ENCODE peak calls at places on chromosomes 5 and 9, in four cellular contexts. K is neuronal stem cell, W is H9, F is H1. I is an unnamed sample.
A peak's percentile ranks its signal among the peaks of the same experiment; 100 is the strongest.

GRCh38 chr5:96572864-96573512 is 89.2 kb upstream of the CAST start:
- DNase-seq in F (no peak), W (no peak), K (no peak), I (peak; percentile 96)

GRCh38 chr9:34989946-34990635 is 546 bp downstream of the DNAJB5 start:
- DNase-seq in F (peak; percentile 84), K (peak; percentile 81), W (peak; percentile 94), I (peak; percentile 80)

GRCh38 chr9:133991211-133991921 is 758 bp downstream of the VAV2 start:
- DNase-seq in K (no peak), F (no peak), W (no peak), I (no peak)

GRCh38 chr9:86765736-86766410 is 181.4 kb downstream of the GAS1 start:
- DNase-seq in W (peak; percentile 40), F (no peak), K (no peak), I (no peak)

GRCh38 chr5:134240421-134240962 is 14.6 kb upstream of the PPP2CA start:
- DNase-seq in W (no peak), K (no peak), F (no peak), I (peak; percentile 78)

GRCh38 chr9:81455826-81456225 is 233.5 kb downstream of the TLE1 start:
- DNase-seq in K (no peak), F (no peak), W (no peak), I (no peak)

GRCh38 chr5:39654715-39655114 is 229.9 kb upstream of the DAB2 start:
- DNase-seq in K (no peak), F (no peak), W (no peak), I (no peak)

GRCh38 chr5:109407913-109408312 is 1.9 kb downstream of the PJA2 start:
- DNase-seq in K (no peak), F (no peak), W (no peak), I (no peak)

GRCh38 chr9:129343697-129344375 is 165.8 kb upstream of the IER5L start:
- DNase-seq in W (no peak), F (no peak), K (no peak), I (peak; percentile 71)

GRCh38 chr9:131097948-131098278 is 1.6 kb downstream of the AIF1L start:
- DNase-seq in K (no peak), W (no peak), F (no peak), I (no peak)

GRCh38 chr5:143913008-143913752 is 101.2 kb downstream of the HMHB1 start:
- DNase-seq in F (no peak), K (no peak), W (no peak), I (no peak)

GRCh38 chr5:179254638-179255271 is 90.5 kb downstream of the ADAMTS2 start:
- DNase-seq in K (no peak), F (no peak), W (peak; percentile 3), I (no peak)

GRCh38 chr9:109329274-109330258 is 8.7 kb upstream of the EPB41L4B start:
- DNase-seq in K (no peak), W (peak; percentile 45), F (no peak), I (no peak)

GRCh38 chr5:11675198-11675597 is 229.0 kb downstream of the CTNND2 start:
- DNase-seq in W (no peak), K (no peak), F (no peak), I (no peak)

GRCh38 chr5:167993771-167994170 is 297.7 kb upstream of the WWC1 start:
- DNase-seq in W (no peak), K (no peak), F (no peak), I (no peak)

GRCh38 chr5:24232929-24233328 is 411.8 kb downstream of the CDH10 start:
- DNase-seq in K (no peak), F (no peak), W (no peak), I (no peak)

GRCh38 chr9:29741169-29741568 is 2167.9 kb upstream of the C9orf72 start:
- DNase-seq in F (no peak), K (no peak), W (no peak), I (no peak)

GRCh38 chr5:136712628-136713027 is 347.3 kb upstream of the TRPC7 start:
- DNase-seq in F (no peak), W (no peak), K (no peak), I (no peak)

GRCh38 chr9:89978185-89978584 is 373.4 kb downstream of the GADD45G start:
- DNase-seq in K (no peak), F (no peak), W (peak; percentile 53), I (peak; percentile 57)

GRCh38 chr5:78300464-78301045 is 6.1 kb upstream of the AP3B1 start:
- DNase-seq in F (no peak), K (no peak), W (no peak), I (peak; percentile 34)

GRCh38 chr9:19102181-19102630 is 498 bp downstream of the HAUS6 start:
- DNase-seq in F (peak; percentile 57), W (no peak), K (no peak), I (peak; percentile 48)

GRCh38 chr9:83013867-83014605 is 48.9 kb downstream of the RASEF start:
- DNase-seq in K (no peak), W (no peak), F (no peak), I (peak; percentile 93)

GRCh38 chr5:65893749-65894430 is 32.5 kb upstream of the ERBIN start:
- DNase-seq in K (no peak), F (no peak), W (peak; percentile 38), I (no peak)

DNA sequence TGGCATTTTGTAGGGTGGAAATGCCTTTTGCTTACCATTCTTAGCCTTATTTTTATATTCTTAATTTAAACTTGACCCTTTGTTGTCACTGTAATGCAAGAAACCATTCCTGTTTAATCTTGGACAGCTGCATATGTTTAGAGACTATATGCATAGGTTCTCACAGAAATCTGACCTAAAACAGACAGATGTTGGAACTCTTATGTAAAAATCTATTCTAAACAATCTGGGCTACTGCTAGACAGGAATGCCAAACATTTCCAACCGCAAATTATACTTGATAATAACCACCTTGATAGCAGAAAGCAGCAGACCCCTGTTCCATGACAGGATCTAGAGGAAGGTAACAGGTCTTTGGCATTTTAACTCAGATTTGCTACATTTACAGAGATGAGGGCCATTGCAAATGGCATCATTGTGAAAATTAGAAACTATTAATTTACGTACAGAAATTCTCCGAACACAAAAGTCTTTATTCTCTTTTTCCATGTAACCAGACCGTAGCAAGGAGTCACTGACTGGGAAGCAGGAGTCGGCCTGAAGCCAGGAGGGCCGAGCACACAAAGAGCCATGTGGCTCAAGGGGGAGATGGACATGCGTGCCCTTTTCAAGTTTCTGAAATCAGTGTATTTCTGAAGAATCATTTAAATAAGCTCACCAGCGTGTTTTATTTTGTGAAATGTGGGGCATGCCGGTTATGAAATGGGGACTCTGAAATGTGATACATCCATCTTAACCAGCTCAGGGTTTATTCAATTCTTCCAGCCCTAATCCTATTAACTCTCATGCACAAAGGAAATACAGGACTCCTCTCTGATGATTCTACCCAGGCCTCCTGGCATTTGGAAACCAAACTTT is 139.3 kb downstream of the AOPEP start:
- DNase-seq in F (no peak), W (no peak), K (peak; percentile 48), I (peak; percentile 62)
- H3K23ac ChIP-seq in F (no peak overlapping the region), W (no peak overlapping the region), K (no peak overlapping the region), I (no peak overlapping the region)

GRCh38 chr5:94017579-94017978 is 276.2 kb upstream of the POU5F2 start:
- DNase-seq in F (no peak), W (no peak), K (no peak), I (no peak)
- H3K9ac ChIP-seq in F (no peak overlapping the region), W (no peak overlapping the region), K (no peak overlapping the region), I (no peak overlapping the region)

DNA sequence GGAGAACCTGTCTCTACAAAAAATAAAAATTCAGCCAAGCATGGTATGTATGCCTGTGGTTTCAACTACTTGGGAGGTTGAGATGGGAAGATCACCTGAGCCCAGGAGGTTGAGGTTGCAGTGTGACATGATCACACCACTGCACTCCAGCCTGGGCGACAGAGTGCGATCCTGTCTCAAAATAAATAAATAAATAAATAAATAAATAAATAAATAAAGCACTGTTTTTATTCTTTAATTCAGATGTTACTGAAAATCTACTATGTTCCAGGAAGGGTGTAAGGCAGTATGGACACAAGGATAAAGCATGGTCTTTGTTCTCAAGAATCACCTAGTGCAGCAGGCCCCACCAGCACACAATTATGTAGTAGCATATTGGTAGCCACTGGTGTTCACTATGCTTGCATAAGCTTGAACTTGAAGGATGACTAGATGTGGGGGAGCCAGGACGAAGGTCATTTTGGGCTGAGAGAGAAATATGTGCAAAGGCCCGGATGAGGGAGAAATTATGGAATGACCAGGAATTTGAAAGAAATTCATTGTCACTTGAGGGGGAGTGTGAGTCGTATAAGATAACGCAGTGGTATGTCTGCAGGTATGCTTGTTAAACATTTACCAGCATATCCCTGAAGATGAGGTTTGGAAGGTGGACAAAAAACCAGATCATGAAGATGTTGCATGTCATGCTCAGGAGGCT is 70.2 kb upstream of the CD180 start:
- DNase-seq in F (no peak), K (no peak), W (no peak), I (no peak)
- H3K23ac ChIP-seq in F (no peak overlapping the region), K (no peak overlapping the region), W (no peak overlapping the region), I (peak overlapping the region; percentile 5)

GRCh38 chr9:137301086-137301947 is 754 bp downstream of the NRARP start:
- DNase-seq in W (peak; percentile 59), F (peak; percentile 76), K (peak; percentile 75), I (peak; percentile 64)
- H3K9ac ChIP-seq in W (no peak overlapping the region), F (peak overlapping the region; percentile 81), K (peak overlapping the region; percentile 98), I (no peak overlapping the region)

GRCh38 chr5:126577415-126577814 is 17.6 kb downstream of the ALDH7A1 start:
- DNase-seq in F (no peak), K (no peak), W (no peak), I (no peak)

GRCh38 chr5:126579716-126580115 is 15.3 kb downstream of the ALDH7A1 start:
- DNase-seq in K (no peak), F (no peak), W (no peak), I (no peak)

GRCh38 chr5:126575644-126576043 is 19.4 kb downstream of the ALDH7A1 start:
- DNase-seq in K (no peak), W (no peak), F (no peak), I (no peak)

GRCh38 chr5:126576974-126577373 is 18.0 kb downstream of the ALDH7A1 start:
- DNase-seq in K (no peak), W (no peak), F (no peak), I (no peak)
- H3K23ac ChIP-seq in K (no peak overlapping the region), W (no peak overlapping the region), F (no peak overlapping the region), I (no peak overlapping the region)

DNA sequence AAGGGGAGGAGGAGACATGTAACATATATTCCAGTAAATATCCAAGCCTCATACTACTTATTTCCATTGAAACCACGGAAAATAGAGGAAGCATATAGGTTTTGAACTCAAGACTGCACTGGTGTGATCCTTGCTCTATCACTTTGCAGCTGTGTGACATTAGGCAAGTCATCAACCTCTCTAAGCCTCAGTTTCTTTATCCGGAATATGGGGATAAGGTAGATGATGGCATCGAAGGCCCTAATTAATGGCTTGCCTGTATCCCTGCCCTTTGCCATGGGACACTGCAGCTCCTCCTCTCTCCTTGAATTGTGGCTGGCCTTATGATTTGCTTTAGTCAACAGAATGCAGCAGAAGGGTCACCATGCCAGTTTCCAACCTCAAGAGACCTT is 6.9 kb downstream of the SHB start:
- DNase-seq in K (no peak), F (no peak), W (no peak), I (no peak)
- H3K9ac ChIP-seq in K (no peak overlapping the region), F (no peak overlapping the region), W (no peak overlapping the region), I (no peak overlapping the region)

DNA sequence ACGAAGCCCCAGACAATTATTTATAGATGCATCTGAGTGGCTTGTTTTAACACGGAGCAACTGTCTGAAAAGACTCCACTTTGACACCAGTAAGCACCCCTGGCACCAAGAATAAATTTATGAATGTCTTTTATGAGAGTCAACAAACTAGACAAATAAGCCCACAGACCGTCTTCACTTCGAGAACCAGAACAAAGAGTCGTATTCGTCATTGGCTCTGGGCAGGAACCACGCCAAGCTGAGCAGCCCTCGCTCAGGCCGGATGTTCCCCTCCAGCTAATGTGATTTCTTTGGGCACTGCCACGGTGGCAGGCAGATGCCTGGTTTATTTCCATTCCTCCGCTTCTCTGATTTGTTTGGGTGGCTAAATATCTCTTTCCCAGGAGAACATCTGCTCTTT is 91.9 kb upstream of the STC2 start:
- DNase-seq in K (no peak), F (no peak), W (no peak), I (no peak)
- H3K23ac ChIP-seq in K (no peak overlapping the region), F (no peak overlapping the region), W (no peak overlapping the region), I (no peak overlapping the region)